ENCODE peak calls at places on chromosomes 12 and 14, in six cellular contexts. O is AG04450; D is upper lobe of right lung; P is tibial artery; V is CD8-positive, alpha-beta T cell; Q is GM20000. Y is an unnamed sample.

GRCh38 chr12:105611340-105611739 is 280.8 kb downstream of the C12orf75 start:
- DNase-seq in D (no peak), O (no peak), V (no peak), Q (no peak), P (no peak), Y (no peak)

GRCh38 chr14:53956427-53957201 is at the start of gene BMP4:
- DNase-seq in D (peak; percentile 90), P (peak; percentile 88), V (no peak), O (no peak), Q (peak; percentile 74), Y (peak; percentile 64)

GRCh38 chr12:119181944-119182343 is 3.2 kb downstream of the HSPB8 start:
- DNase-seq in O (no peak), Q (no peak), D (no peak), P (no peak), V (no peak), Y (no peak)

GRCh38 chr14:76806446-76806845 is 6.2 kb downstream of the ANGEL1 start:
- DNase-seq in D (no peak), Q (no peak), V (no peak), O (no peak), P (no peak), Y (no peak)

GRCh38 chr12:90366286-90366685 is 588.7 kb downstream of the CCER1 start:
- DNase-seq in V (no peak), O (no peak), P (no peak), Q (no peak), D (no peak), Y (no peak)

GRCh38 chr14:53571589-53571988 is 385.0 kb downstream of the BMP4 start:
- DNase-seq in Q (no peak), P (no peak), O (no peak), D (no peak), V (no peak), Y (no peak)

GRCh38 chr12:121782616-121782966 is 10.9 kb downstream of the RHOF start:
- DNase-seq in V (no peak), P (no peak), Q (no peak), D (no peak), O (no peak), Y (no peak)

GRCh38 chr12:68617160-68617926 is 6.6 kb downstream of the RAP1B start:
- DNase-seq in V (no peak), D (no peak), Q (no peak), P (no peak), O (no peak), Y (no peak)

GRCh38 chr12:75848961-75849360 is 182.6 kb downstream of the PHLDA1 start:
- DNase-seq in P (no peak), O (no peak), Q (no peak), D (no peak), V (no peak), Y (no peak)

GRCh38 chr12:50453872-50454271 is 50.9 kb upstream of the DIP2B start:
- DNase-seq in P (no peak), D (no peak), V (no peak), O (no peak), Q (no peak), Y (no peak)

GRCh38 chr12:52403561-52403960 is 2.6 kb downstream of the KRT82 start:
- DNase-seq in V (no peak), P (no peak), Q (no peak), D (no peak), O (no peak), Y (no peak)

GRCh38 chr12:108730337-108731104 is 797 bp downstream of the CORO1C start:
- DNase-seq in Q (peak; percentile 66), O (peak; percentile 65), D (peak; percentile 86), V (no peak), P (peak; percentile 75), Y (peak; percentile 63)

GRCh38 chr14:104228221-104228620 is 89.8 kb downstream of the KIF26A start:
- DNase-seq in Q (no peak), P (no peak), V (no peak), D (peak; percentile 40), O (no peak), Y (no peak)

GRCh38 chr12:57215668-57216013 is 953 bp upstream of the NXPH4 start:
- DNase-seq in P (no peak), V (no peak), D (no peak), Q (peak; percentile 77), O (no peak), Y (peak; percentile 80)

GRCh38 chr12:49389092-49389703 is 21.9 kb downstream of the SPATS2 start:
- DNase-seq in O (no peak), Q (no peak), D (peak; percentile 78), P (peak; percentile 27), V (peak; percentile 26), Y (no peak)

GRCh38 chr14:63956326-63956725 is 103.5 kb downstream of the SYNE2 start:
- DNase-seq in P (no peak), Q (no peak), D (no peak), O (no peak), V (no peak), Y (no peak)

GRCh38 chr14:71465316-71465715 is 466.9 kb upstream of the RGS6 start:
- DNase-seq in V (no peak), P (no peak), O (no peak), D (no peak), Q (no peak), Y (no peak)

GRCh38 chr12:31591308-31591901 is 469 bp upstream of the DENND5B start:
- DNase-seq in P (no peak), O (no peak), Q (peak; percentile 50), V (no peak), D (no peak), Y (peak; percentile 43)

GRCh38 chr14:104886690-104887622 is 21.9 kb downstream of the CEP170B start:
- DNase-seq in P (no peak), O (no peak), Q (no peak), D (peak; percentile 57), V (no peak), Y (no peak)

GRCh38 chr12:123097521-123098084 is 53.3 kb downstream of the PITPNM2 start:
- DNase-seq in P (peak; percentile 39), D (no peak), Q (no peak), V (no peak), O (no peak), Y (no peak)

GRCh38 chr12:118023461-118023860 is 7.0 kb downstream of the RFC5 start:
- DNase-seq in V (no peak), O (no peak), Q (no peak), P (no peak), D (no peak), Y (no peak)

GRCh38 chr14:73173092-73173735 is 36.9 kb downstream of the PSEN1 start:
- DNase-seq in O (peak; percentile 7), Q (peak; percentile 41), V (no peak), P (no peak), D (no peak), Y (peak; percentile 40)

GRCh38 chr12:96985515-96986362 is 78.7 kb downstream of the NEDD1 start:
- DNase-seq in P (no peak), O (no peak), V (peak; percentile 19), D (peak; percentile 67), Q (peak; percentile 79), Y (peak; percentile 76)

GRCh38 chr12:104569348-104570173 is 112.8 kb downstream of the CHST11 start:
- DNase-seq in Q (peak; percentile 55), V (peak; percentile 18), D (no peak), P (peak; percentile 35), O (no peak), Y (peak; percentile 57)

GRCh38 chr12:64256166-64256800 is 34.2 kb upstream of the KICS2 start:
- DNase-seq in Q (peak; percentile 13), P (no peak), V (no peak), O (peak; percentile 27), D (no peak), Y (peak; percentile 33)

GRCh38 chr14:83867871-83868270 is 1662.1 kb upstream of the FLRT2 start:
- DNase-seq in V (no peak), O (no peak), Q (no peak), D (no peak), P (no peak), Y (no peak)

GRCh38 chr14:75409425-75410205 is 18.2 kb upstream of the JDP2 start:
- DNase-seq in O (no peak), D (no peak), Q (no peak), P (no peak), V (no peak), Y (no peak)

GRCh38 chr12:104306943-104307654 is 3.6 kb downstream of the EID3 start:
- DNase-seq in P (no peak), D (no peak), V (no peak), Q (no peak), O (no peak), Y (no peak)

GRCh38 chr14:23021479-23021878 is 11.5 kb upstream of the C14orf93 start:
- DNase-seq in P (no peak), O (no peak), D (no peak), Q (no peak), V (no peak), Y (no peak)

GRCh38 chr12:88305491-88305890 is 163.4 kb downstream of the TMTC3 start:
- DNase-seq in O (no peak), P (no peak), V (no peak), Q (no peak), D (no peak), Y (no peak)

GRCh38 chr14:52879958-52880357 is 70.9 kb downstream of the FERMT2 start:
- DNase-seq in V (no peak), O (no peak), D (no peak), Q (no peak), P (no peak), Y (no peak)

GRCh38 chr14:56056031-56056430 is 62.2 kb upstream of the PELI2 start:
- DNase-seq in D (no peak), V (no peak), P (no peak), Q (no peak), O (no peak), Y (no peak)

GRCh38 chr12:11853126-11853525 is 203.7 kb downstream of the ETV6 start:
- DNase-seq in P (no peak), D (no peak), V (no peak), Q (no peak), O (no peak), Y (no peak)

GRCh38 chr14:50829472-50830043 is 1.4 kb downstream of the NIN start:
- DNase-seq in O (no peak), Q (no peak), P (no peak), V (no peak), D (no peak), Y (no peak)

GRCh38 chr12:67222302-67222701 is 46.9 kb upstream of the CAND1 start:
- DNase-seq in D (no peak), O (no peak), V (no peak), P (no peak), Q (no peak), Y (no peak)
- TF ChIP-seq CTCF in D (no peak), O (peak; percentile 40), V (no peak), P (no peak), Q (no peak), Y (no peak)

GRCh38 chr12:27081668-27082091 is 698 bp downstream of the C12orf71 start:
- DNase-seq in V (no peak), D (no peak), O (no peak), Q (no peak), P (no peak), Y (no peak)
- TF ChIP-seq CTCF in V (no peak), D (no peak), O (peak; percentile 24), Q (no peak), P (no peak), Y (no peak)

GRCh38 chr12:45893240-45893639 is 97.1 kb downstream of the SCAF11 start:
- DNase-seq in P (no peak), V (no peak), D (no peak), O (no peak), Q (no peak), Y (no peak)
- TF ChIP-seq CTCF in P (no peak), V (no peak), D (no peak), O (peak; percentile 28), Q (no peak), Y (no peak)

GRCh38 chr12:30134229-30134628 is 350.5 kb upstream of the TMTC1 start:
- DNase-seq in O (no peak), P (no peak), V (no peak), Q (no peak), D (no peak), Y (no peak)
- TF ChIP-seq CTCF in O (no peak), P (no peak), V (no peak), Q (no peak), D (no peak), Y (no peak)